ENCODE peak calls at places on chromosomes 4 and X, in seven cellular contexts. K, P, B, A, I, G and H are unnamed samples.

GRCh38 chr4:181860157-181860556 is 383.0 kb upstream of the TENM3 start:
- DNase-seq in K (peak), P (no peak), I (no peak), A (peak), B (no peak), G (no peak), H (no peak)

GRCh38 chrX:3252744-3253143 is 93.7 kb downstream of the MXRA5 start:
- DNase-seq in P (peak), B (no peak), I (no peak), G (no peak), A (no peak), K (no peak), H (no peak)

GRCh38 chr4:144648042-144648441 is 2.1 kb downstream of the HHIP start:
- DNase-seq in A (no peak), G (no peak), I (peak), B (no peak), P (no peak), K (no peak), H (no peak)

GRCh38 chr4:112296949-112297483 is at the start of gene ALPK1:
- DNase-seq in I (no peak), P (peak), G (no peak), B (no peak), A (peak), K (no peak), H (peak)

GRCh38 chr4:138217567-138217966 is 24.6 kb downstream of the SLC7A11 start:
- DNase-seq in G (no peak), I (peak), A (no peak), K (no peak), P (no peak), B (peak), H (no peak)

GRCh38 chr4:7876096-7876993 is 63.3 kb downstream of the AFAP1 start:
- DNase-seq in B (no peak), G (no peak), A (peak), I (peak), P (no peak), K (no peak), H (no peak)

GRCh38 chrX:108304210-108304609 is 134.0 kb downstream of the COL4A6 start:
- DNase-seq in G (no peak), P (no peak), A (peak), I (peak), K (no peak), B (no peak), H (no peak)

GRCh38 chr4:180827193-180827592 is 1416.0 kb upstream of the TENM3 start:
- DNase-seq in G (no peak), B (no peak), P (no peak), I (no peak), K (no peak), A (no peak), H (no peak)

GRCh38 chr4:182448281-182449151 is 205.3 kb downstream of the TENM3 start:
- DNase-seq in P (peak), I (peak), K (peak), A (peak), G (peak), B (peak), H (peak)

GRCh38 chr4:158875026-158875425 is 106.2 kb downstream of the FNIP2 start:
- DNase-seq in K (no peak), B (no peak), I (no peak), P (no peak), A (no peak), G (no peak), H (no peak)

GRCh38 chr4:133929540-133929939 is 272.0 kb downstream of the PABPC4L start:
- DNase-seq in I (no peak), B (no peak), A (peak), P (no peak), K (no peak), G (no peak), H (no peak)

GRCh38 chr4:87035881-87036509 is 101.2 kb downstream of the AFF1 start:
- DNase-seq in I (no peak), G (no peak), P (peak), K (no peak), A (no peak), B (no peak), H (no peak)

GRCh38 chr4:126306152-126306869 is 991.6 kb downstream of the FAT4 start:
- DNase-seq in A (no peak), B (no peak), G (no peak), P (peak), K (no peak), I (no peak), H (no peak)

GRCh38 chrX:126820700-126821420 is 1.3 kb downstream of the PRR32 start:
- DNase-seq in B (peak), G (no peak), P (no peak), A (no peak), I (peak), K (no peak), H (no peak)

GRCh38 chrX:100973411-100973810 is 3.9 kb downstream of the ARL13A start:
- DNase-seq in P (no peak), B (no peak), I (no peak), A (no peak), G (no peak), K (no peak), H (no peak)

GRCh38 chr4:95289028-95289634 is 259.6 kb downstream of the UNC5C start:
- DNase-seq in B (no peak), G (no peak), P (no peak), K (no peak), I (no peak), A (peak), H (no peak)

GRCh38 chr4:184396001-184396400 is 78.3 kb downstream of the IRF2 start:
- DNase-seq in A (no peak), G (no peak), K (peak), I (no peak), B (no peak), P (no peak), H (no peak)

GRCh38 chrX:72297953-72298730 is 7.6 kb downstream of the CITED1 start:
- DNase-seq in P (no peak), K (no peak), G (no peak), A (peak), I (peak), B (no peak), H (no peak)

GRCh38 chr4:48472794-48473193 is 10.3 kb upstream of the SLC10A4 start:
- DNase-seq in I (no peak), P (no peak), K (no peak), B (no peak), G (no peak), A (no peak), H (no peak)

GRCh38 chrX:131792789-131793462 is 230.2 kb upstream of the STK26 start:
- DNase-seq in P (peak), B (peak), K (peak), I (no peak), G (peak), A (peak), H (peak)

GRCh38 chr4:113069212-113069892 is 19.9 kb downstream of the ANK2 start:
- DNase-seq in A (no peak), I (no peak), K (no peak), G (no peak), P (no peak), B (no peak), H (no peak)

GRCh38 chr4:131509521-131509920 is 1639.6 kb upstream of the PCDH10 start:
- DNase-seq in P (no peak), K (peak), G (no peak), A (no peak), I (no peak), B (no peak), H (no peak)

GRCh38 chr4:42673084-42673429 is 16.2 kb upstream of the ATP8A1 start:
- DNase-seq in I (no peak), K (no peak), P (peak), G (peak), A (no peak), B (peak), H (no peak)

GRCh38 chr4:158302076-158302866 is 92.0 kb downstream of the TMEM144 start:
- DNase-seq in P (no peak), A (no peak), G (no peak), B (no peak), K (peak), I (no peak), H (no peak)

GRCh38 chrX:53004038-53004437 is 44.6 kb upstream of the GPR173 start:
- DNase-seq in A (no peak), K (no peak), P (no peak), I (no peak), G (no peak), B (peak), H (no peak)

GRCh38 chr4:3725936-3726895 is 40.0 kb upstream of the ADRA2C start:
- DNase-seq in G (no peak), B (no peak), I (no peak), P (no peak), K (no peak), A (no peak), H (no peak)

GRCh38 chrX:1584237-1585011 is 7.0 kb upstream of the AKAP17A start:
- DNase-seq in B (no peak), A (no peak), K (no peak), G (no peak), P (no peak), I (no peak), H (no peak)

GRCh38 chr4:134727696-134728095 is 526.1 kb upstream of the PABPC4L start:
- DNase-seq in I (peak), B (no peak), P (no peak), G (no peak), A (no peak), K (no peak), H (peak)

GRCh38 chr4:10861036-10861435 is 176.5 kb upstream of the CLNK start:
- DNase-seq in B (no peak), I (no peak), K (no peak), A (no peak), P (no peak), G (no peak), H (no peak)

GRCh38 chr4:98377626-98378025 is 116.4 kb downstream of the RAP1GDS1 start:
- DNase-seq in G (no peak), I (no peak), K (no peak), P (no peak), B (no peak), A (no peak), H (no peak)

GRCh38 chr4:38180456-38180855 is 220.3 kb downstream of the PTTG2 start:
- DNase-seq in G (no peak), K (no peak), B (no peak), P (no peak), A (no peak), I (no peak), H (no peak)

GRCh38 chrX:80810365-80810978 is 795 bp upstream of the BRWD3 start:
- DNase-seq in P (no peak), K (no peak), G (no peak), B (no peak), A (peak), I (no peak), H (no peak)

GRCh38 chr4:45518832-45519231 is 605.0 kb downstream of the GABRG1 start:
- DNase-seq in A (no peak), G (no peak), K (no peak), P (no peak), B (no peak), I (no peak), H (no peak)

GRCh38 chr4:173929921-173930320 is 353.5 kb downstream of the FBXO8 start:
- DNase-seq in B (no peak), K (no peak), P (no peak), G (no peak), A (no peak), I (no peak), H (no peak)

GRCh38 chrX:85897376-85898110 is 149.8 kb downstream of the CHM start:
- DNase-seq in B (no peak), K (no peak), G (no peak), P (no peak), I (no peak), A (no peak), H (no peak)

DNA sequence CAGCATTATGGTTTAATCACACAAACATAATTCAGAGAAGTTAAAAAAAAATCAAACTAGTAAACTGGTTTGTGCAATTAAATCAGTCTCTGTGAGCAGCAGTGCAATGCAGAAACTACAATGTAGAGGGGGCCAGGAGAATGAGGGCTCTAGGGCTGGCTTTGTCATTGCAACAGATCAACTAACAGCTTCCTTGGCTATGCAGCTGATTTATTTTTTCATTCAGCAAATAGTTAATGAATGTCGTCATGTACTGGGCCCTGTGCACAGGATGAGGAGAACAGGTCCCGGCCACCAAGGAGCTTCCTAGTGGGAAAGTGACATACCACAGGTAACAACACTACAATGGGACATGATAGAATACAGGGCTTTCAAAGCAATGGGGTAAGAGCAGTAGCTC is 190.1 kb downstream of the NSUN7 start:
- DNase-seq in G (no peak), I (no peak), B (no peak), P (no peak), A (no peak), K (no peak), H (no peak)
- TF ChIP-seq CTCF in G (no peak), I (no peak), B (no peak), P (no peak), A (no peak), K (no peak), H (no peak)

DNA sequence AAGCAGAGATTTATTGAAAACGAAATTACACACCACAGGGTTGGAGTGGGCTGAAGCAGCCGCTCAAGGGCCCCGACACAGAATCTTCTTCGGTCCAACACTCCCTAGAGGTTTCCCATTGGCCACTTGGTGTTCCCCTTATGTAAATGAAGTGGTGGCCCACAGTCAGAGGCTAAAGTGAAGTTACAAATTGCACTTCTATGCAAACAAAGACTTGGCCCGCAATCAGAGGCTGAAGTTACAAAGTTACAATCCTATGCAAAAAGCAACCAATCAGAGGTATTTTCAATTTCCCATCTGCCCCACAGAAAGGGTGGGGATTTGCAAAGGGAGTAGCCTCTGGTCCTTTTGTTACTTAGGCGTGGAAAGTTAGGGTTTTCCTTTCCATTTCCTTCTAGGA is 35.7 kb upstream of the SLC25A43 start:
- DNase-seq in K (no peak), A (no peak), I (no peak), B (no peak), G (no peak), P (no peak), H (no peak)
- H3K4me3 ChIP-seq in K (no peak), A (no peak), I (no peak), B (no peak), G (no peak), P (no peak), H (no peak)

GRCh38 chrX:10401239-10401638 is 219.1 kb downstream of the MID1 start:
- DNase-seq in G (no peak), I (no peak), P (no peak), K (no peak), A (no peak), B (no peak), H (no peak)
- TF ChIP-seq CTCF in G (no peak), I (no peak), P (no peak), K (no peak), A (peak), B (no peak), H (no peak)

GRCh38 chrX:370963-371745 is 15.6 kb downstream of the PPP2R3B start:
- DNase-seq in P (no peak), I (no peak), G (peak), A (no peak), B (no peak), K (no peak), H (no peak)
- H3K4me3 ChIP-seq in P (peak), I (no peak), G (peak), A (no peak), B (peak), K (no peak), H (no peak)